ENCODE peak calls at places on chromosomes 4 and X, in nine cellular contexts. N is T follicular helper cell; M is effector memory CD8-positive, alpha-beta T cell; C is NCI-H82; R is CD4-positive, alpha-beta memory T cell; S is HCT116; V is osteocyte; K is AG08395; J is caudate nucleus. H is an unnamed sample.

GRCh38 chrX:2351999-2352995 is 148.5 kb downstream of the DHRSX start:
- DNase-seq in S (no peak), J (no peak), C (no peak), K (peak), V (no peak), M (no peak), N (no peak), R (no peak), H (no peak)

GRCh38 chr4:95124906-95125504 is 367.2 kb downstream of the BMPR1B start:
- DNase-seq in R (no peak), M (no peak), S (peak), N (no peak), C (peak), J (no peak), V (no peak), K (peak), H (no peak)

GRCh38 chr4:185019451-185020292 is 1.4 kb downstream of the HELT start:
- DNase-seq in M (no peak), R (no peak), S (no peak), J (no peak), V (no peak), C (no peak), N (no peak), K (no peak), H (no peak)

GRCh38 chr4:7068883-7069282 is 1.0 kb upstream of the GRPEL1 start:
- DNase-seq in R (no peak), S (no peak), N (no peak), J (no peak), M (no peak), C (peak), K (no peak), V (no peak), H (no peak)

GRCh38 chrX:8783100-8784098 is 17.8 kb downstream of the FAM9A start:
- DNase-seq in M (peak), C (no peak), V (no peak), N (peak), R (peak), S (no peak), J (no peak), K (no peak), H (peak)

GRCh38 chr4:8393593-8394038 is 46.9 kb downstream of the ACOX3 start:
- DNase-seq in K (peak), S (no peak), V (no peak), C (peak), M (no peak), J (no peak), N (no peak), R (no peak), H (no peak)

GRCh38 chrX:42290608-42291007 is 367.3 kb upstream of the CASK start:
- DNase-seq in R (no peak), N (no peak), J (no peak), K (no peak), M (no peak), V (no peak), C (peak), S (peak), H (no peak)

GRCh38 chrX:132714913-132715312 is 226.1 kb upstream of the MBNL3 start:
- DNase-seq in C (no peak), S (no peak), V (no peak), K (no peak), R (no peak), J (no peak), M (no peak), N (no peak), H (no peak)

GRCh38 chrX:131305926-131306325 is 16.8 kb upstream of the IGSF1 start:
- DNase-seq in N (no peak), J (no peak), C (no peak), V (no peak), R (no peak), S (no peak), M (no peak), K (no peak), H (no peak)

GRCh38 chr4:74934822-74935326 is 2.0 kb downstream of the PARM1 start:
- DNase-seq in K (no peak), S (no peak), J (no peak), N (no peak), M (no peak), C (peak), R (no peak), V (no peak), H (no peak)

GRCh38 chr4:75849459-75849858 is 52.8 kb downstream of the PPEF2 start:
- DNase-seq in S (no peak), M (no peak), V (no peak), K (no peak), J (no peak), N (no peak), C (peak), R (no peak), H (no peak)

GRCh38 chrX:47218920-47219815 is 687 bp downstream of the CDK16 start:
- DNase-seq in J (no peak), S (no peak), V (no peak), N (peak), C (peak), M (peak), R (no peak), K (peak), H (peak)

GRCh38 chr4:25926473-25926872 is 12.5 kb downstream of the SMIM20 start:
- DNase-seq in J (no peak), M (no peak), V (no peak), S (no peak), N (no peak), C (peak), R (peak), K (no peak), H (no peak)

H was measured in germinal center.